ENCODE peak calls at places on chromosomes 11 and 22, in eight cellular contexts. C is testis, Y is GM23338, V is Karpas-422, I is MM.1S, L is left lung, Q is adipocyte, K is mesenchymal stem cell. O is an unnamed sample. For H3K4me1, the result is how much of the 10 kb centered on the place peaks cover.

GRCh38 chr11:76347391-76347790 is 33.5 kb downstream of the THAP12 start:
- DNase-seq in C (no peak), Y (no peak), V (no peak), I (no peak), L (no peak), Q (no peak), K (no peak), O (no peak)

GRCh38 chr22:46807458-46807857 is 45.0 kb downstream of the TBC1D22A start:
- DNase-seq in C (no peak), Y (no peak), V (no peak), I (no peak), L (no peak), Q (no peak), K (no peak), O (no peak)

GRCh38 chr11:10618490-10618889 is 50.0 kb upstream of the LYVE1 start:
- DNase-seq in C (no peak), Y (no peak), V (no peak), I (no peak), L (no peak), Q (no peak), K (no peak), O (no peak)

GRCh38 chr11:76624515-76625379 is 45.8 kb downstream of the LRRC32 start:
- DNase-seq in C (no peak), Y (no peak), V (no peak), I (no peak), L (no peak), Q (no peak), K (no peak), O (peak)

GRCh38 chr11:820655-821512 is 2.2 kb downstream of the PNPLA2 start:
- DNase-seq in C (no peak), Y (no peak), V (no peak), I (no peak), L (peak), Q (peak), K (peak), O (no peak)

GRCh38 chr11:12540913-12541587 is 133.2 kb upstream of the TEAD1 start:
- DNase-seq in C (peak), Y (peak), V (no peak), I (no peak), L (no peak), Q (peak), K (peak), O (no peak)

GRCh38 chr22:36612458-36612857 is 83.5 kb upstream of the EIF3D start:
- DNase-seq in C (no peak), Y (no peak), V (no peak), I (no peak), L (no peak), Q (no peak), K (no peak), O (no peak)

GRCh38 chr22:42431401-42432019 is 693 bp downstream of the NFAM1 start:
- DNase-seq in C (no peak), Y (no peak), V (no peak), I (no peak), L (no peak), Q (no peak), K (no peak), O (peak)

GRCh38 chr22:45878051-45878764 is 98.8 kb downstream of the WNT7B start:
- DNase-seq in C (peak), Y (no peak), V (no peak), I (no peak), L (peak), Q (no peak), K (no peak), O (peak)

GRCh38 chr22:28034760-28035401 is 115.8 kb upstream of the PITPNB start:
- DNase-seq in C (peak), Y (no peak), V (no peak), I (no peak), L (no peak), Q (peak), K (peak), O (peak)

GRCh38 chr11:27216268-27217149 is 146.5 kb downstream of the CCDC34 start:
- DNase-seq in C (peak), Y (no peak), V (no peak), I (no peak), L (no peak), Q (peak), K (peak), O (peak)

GRCh38 chr11:3109434-3109833 is 52.2 kb upstream of the CARS1 start:
- DNase-seq in C (no peak), Y (no peak), V (no peak), I (no peak), L (peak), Q (no peak), K (no peak), O (no peak)

GRCh38 chr11:59678118-59678812 is 9.4 kb upstream of the PATL1 start:
- DNase-seq in C (no peak), Y (no peak), V (no peak), I (no peak), L (no peak), Q (peak), K (no peak), O (no peak)

GRCh38 chr22:22554324-22555284 is 4.5 kb downstream of the PRAME start:
- DNase-seq in C (no peak), Y (no peak), V (no peak), I (no peak), L (no peak), Q (no peak), K (no peak), O (no peak)

GRCh38 chr11:69977951-69978350 is 100.2 kb upstream of the ANO1 start:
- DNase-seq in C (no peak), Y (no peak), V (no peak), I (no peak), L (no peak), Q (no peak), K (no peak), O (no peak)

GRCh38 chr11:13800901-13801300 is 132.4 kb downstream of the FAR1 start:
- DNase-seq in C (no peak), Y (no peak), V (no peak), I (no peak), L (no peak), Q (no peak), K (no peak), O (no peak)

GRCh38 chr22:39220897-39221850 is 23.6 kb downstream of the PDGFB start:
- DNase-seq in C (no peak), Y (no peak), V (no peak), I (peak), L (peak), Q (peak), K (no peak), O (no peak)

GRCh38 chr11:44832452-44832851 is 105.7 kb downstream of the TSPAN18 start:
- DNase-seq in C (no peak), Y (no peak), V (no peak), I (no peak), L (peak), Q (no peak), K (no peak), O (no peak)

GRCh38 chr11:119339581-119340334 is 925 bp downstream of the C1QTNF5 start:
- DNase-seq in C (peak), Y (peak), V (no peak), I (no peak), L (peak), Q (peak), K (peak), O (peak)

GRCh38 chr11:57316017-57316416 is 8.7 kb downstream of the TNKS1BP1 start:
- DNase-seq in C (no peak), Y (no peak), V (no peak), I (no peak), L (no peak), Q (no peak), K (no peak), O (no peak)

GRCh38 chr11:57320067-57320718 is 4.6 kb downstream of the TNKS1BP1 start:
- DNase-seq in C (no peak), Y (no peak), V (no peak), I (no peak), L (peak), Q (no peak), K (no peak), O (no peak)

GRCh38 chr11:57315491-57315890 is 9.3 kb downstream of the TNKS1BP1 start:
- DNase-seq in C (peak), Y (peak), V (no peak), I (no peak), L (no peak), Q (no peak), K (peak), O (no peak)

GRCh38 chr11:57320719-57321387 is 3.9 kb downstream of the TNKS1BP1 start:
- DNase-seq in C (no peak), Y (no peak), V (no peak), I (no peak), L (no peak), Q (no peak), K (no peak), O (no peak)

DNA sequence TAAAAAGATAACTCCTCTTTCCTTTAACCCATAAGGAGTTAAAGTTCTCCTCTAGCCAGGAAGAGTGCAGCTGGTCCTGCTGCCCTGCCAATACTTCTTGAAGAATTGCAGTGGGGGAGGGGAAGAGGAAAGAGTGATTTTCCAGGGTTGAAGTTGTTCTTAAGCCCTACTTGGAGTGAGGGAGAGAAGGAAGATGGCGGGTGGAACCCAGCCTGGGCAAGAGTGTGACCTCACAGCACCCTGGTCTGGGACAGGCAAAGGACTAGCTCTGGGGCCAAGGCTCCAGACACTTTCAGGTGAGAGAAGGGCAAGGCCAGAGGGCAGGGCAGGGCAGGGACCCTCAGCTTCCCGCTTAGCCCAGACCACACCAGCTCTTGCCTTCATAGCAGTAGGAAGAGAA is 6.6 kb downstream of the TNKS1BP1 start:
- DNase-seq in C (peak), Y (no peak), V (no peak), I (no peak), L (no peak), Q (peak), K (no peak), O (no peak)
- H3K4me1 ChIP-seq in C (half or more), Y (under half), V (under half), I (under half), L (under half), Q (half or more), K (under half), O (under half)

DNA sequence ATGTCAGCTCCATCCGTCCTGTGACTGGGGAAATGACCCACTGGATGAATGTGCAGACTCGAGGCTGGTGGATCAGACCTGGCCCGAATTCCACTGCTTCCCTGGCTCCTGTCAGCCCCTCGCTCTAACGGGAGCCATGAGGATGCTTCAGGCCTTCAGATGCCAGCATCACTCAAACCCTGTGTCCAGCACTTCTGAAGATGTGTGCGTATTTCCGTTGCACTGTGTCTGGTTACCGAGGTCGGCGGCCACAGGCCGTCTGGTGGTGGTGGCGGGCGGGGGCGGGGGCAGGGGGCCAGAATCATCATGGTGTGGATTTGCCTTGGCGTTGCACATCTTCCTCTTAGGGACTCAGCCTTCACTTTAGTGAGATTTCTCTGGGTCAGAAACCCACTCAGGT is 13.4 kb downstream of the CRELD2 start:
- DNase-seq in C (no peak), Y (no peak), V (no peak), I (no peak), L (no peak), Q (no peak), K (no peak), O (no peak)
- H3K4me1 ChIP-seq in C (under half), Y (under half), V (under half), I (under half), L (under half), Q (under half), K (under half), O (under half)

DNA sequence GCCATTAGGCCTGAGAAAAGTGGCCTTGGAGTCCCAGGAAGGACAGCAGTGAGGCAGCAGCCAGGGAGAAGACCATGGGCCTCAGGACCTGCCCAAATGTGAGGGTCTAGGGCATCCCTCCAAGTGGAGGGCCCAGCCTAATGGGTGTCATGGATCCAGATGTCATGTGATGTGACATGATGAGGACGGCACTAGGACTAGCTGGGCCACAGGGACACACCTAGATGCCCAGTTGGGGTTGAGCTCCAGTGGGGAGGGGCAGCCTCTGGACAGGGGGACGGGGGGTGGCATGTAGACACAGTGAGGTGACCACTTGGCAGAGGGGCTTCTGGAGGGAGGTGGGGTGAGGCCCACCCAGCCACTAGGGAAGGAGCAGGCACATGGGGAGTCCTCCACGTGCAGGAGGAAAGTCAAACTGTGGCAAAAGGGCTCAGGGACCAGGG is 5.4 kb downstream of the SCARF2 start:
- DNase-seq in C (no peak), Y (no peak), V (no peak), I (no peak), L (no peak), Q (no peak), K (no peak), O (no peak)
- H3K4me1 ChIP-seq in C (under half), Y (under half), V (under half), I (under half), L (under half), Q (under half), K (under half), O (under half)

DNA sequence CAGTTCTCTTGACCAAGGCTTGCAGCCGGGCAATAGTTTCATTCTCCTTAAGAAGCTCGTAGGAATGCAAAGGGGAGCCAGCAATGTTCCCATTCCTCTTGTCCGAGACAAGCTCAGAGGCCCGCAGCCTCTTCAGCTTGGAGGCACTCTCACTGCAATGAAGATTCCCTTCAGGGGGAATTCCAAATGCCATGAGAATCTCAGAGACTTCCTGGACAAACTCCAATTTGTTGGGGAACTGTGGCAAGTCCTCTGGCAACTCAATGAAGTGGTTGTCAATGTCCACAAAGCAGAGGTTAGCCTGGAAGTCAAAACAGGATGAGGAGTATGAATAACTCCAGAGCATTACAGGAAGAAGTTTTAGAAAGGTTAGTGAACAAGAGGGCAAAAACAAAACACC is 84.4 kb downstream of the DENND5A start:
- DNase-seq in C (no peak), Y (no peak), V (no peak), I (no peak), L (no peak), Q (peak), K (peak), O (no peak)
- H3K4me1 ChIP-seq in C (under half), Y (under half), V (under half), I (under half), L (under half), Q (under half), K (under half), O (under half)

DNA sequence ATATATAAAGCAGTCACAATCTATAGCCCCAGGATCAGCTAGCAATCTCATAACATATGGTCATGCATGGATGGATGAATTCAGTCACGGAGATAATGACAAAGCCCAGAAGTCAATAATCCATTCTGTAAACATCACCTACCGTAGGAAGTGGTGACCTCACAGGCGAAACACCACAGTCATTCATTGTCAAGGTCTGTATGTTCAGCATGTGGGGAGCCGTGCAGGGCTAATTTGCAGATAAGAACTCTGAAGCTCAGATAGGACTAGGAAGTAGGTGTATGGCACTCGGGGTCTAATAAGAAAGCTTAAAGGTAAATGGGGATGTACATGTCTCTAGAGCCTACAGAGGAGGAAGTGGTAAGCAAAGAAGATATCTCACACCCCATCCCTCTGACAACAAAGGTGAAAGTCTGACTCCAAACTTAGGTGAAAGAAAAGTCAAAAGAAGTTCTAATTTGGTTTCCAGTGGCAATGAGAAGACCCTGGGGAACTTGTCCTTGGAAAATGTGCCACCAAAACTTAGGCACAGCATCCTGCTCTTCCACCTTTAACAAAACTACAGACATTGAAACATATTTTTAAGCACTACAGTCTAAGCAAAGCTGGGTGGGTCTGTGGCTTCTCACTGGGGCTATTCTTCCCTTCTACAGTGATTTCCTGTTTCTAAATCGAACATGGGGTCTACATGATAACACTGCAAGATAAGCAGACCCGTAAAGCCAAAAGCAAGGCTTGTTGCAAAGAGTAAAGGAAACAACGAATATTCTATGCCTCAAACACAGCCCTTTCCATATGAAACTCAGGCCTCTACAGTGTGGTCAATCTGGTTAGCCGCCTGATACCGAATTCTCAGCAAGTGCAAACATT is 5.2 kb downstream of the CRTAM start:
- DNase-seq in C (no peak), Y (no peak), V (peak), I (no peak), L (no peak), Q (no peak), K (no peak), O (no peak)
- H3K4me1 ChIP-seq in C (under half), Y (under half), V (under half), I (under half), L (under half), Q (under half), K (under half), O (under half)

GRCh38 chr22:24954114-24954463 is 1.6 kb downstream of the KIAA1671 start:
- DNase-seq in C (no peak), Y (peak), V (no peak), I (no peak), L (no peak), Q (no peak), K (peak), O (no peak)

GRCh38 chr22:24952837-24953293 is 349 bp downstream of the KIAA1671 start:
- DNase-seq in C (peak), Y (peak), V (no peak), I (no peak), L (no peak), Q (peak), K (peak), O (peak)

GRCh38 chr22:24950272-24950902 is 2.1 kb upstream of the KIAA1671 start:
- DNase-seq in C (no peak), Y (peak), V (no peak), I (no peak), L (no peak), Q (no peak), K (no peak), O (no peak)

GRCh38 chr22:24953294-24954113 is 988 bp downstream of the KIAA1671 start:
- DNase-seq in C (peak), Y (peak), V (no peak), I (no peak), L (no peak), Q (no peak), K (peak), O (peak)

DNA sequence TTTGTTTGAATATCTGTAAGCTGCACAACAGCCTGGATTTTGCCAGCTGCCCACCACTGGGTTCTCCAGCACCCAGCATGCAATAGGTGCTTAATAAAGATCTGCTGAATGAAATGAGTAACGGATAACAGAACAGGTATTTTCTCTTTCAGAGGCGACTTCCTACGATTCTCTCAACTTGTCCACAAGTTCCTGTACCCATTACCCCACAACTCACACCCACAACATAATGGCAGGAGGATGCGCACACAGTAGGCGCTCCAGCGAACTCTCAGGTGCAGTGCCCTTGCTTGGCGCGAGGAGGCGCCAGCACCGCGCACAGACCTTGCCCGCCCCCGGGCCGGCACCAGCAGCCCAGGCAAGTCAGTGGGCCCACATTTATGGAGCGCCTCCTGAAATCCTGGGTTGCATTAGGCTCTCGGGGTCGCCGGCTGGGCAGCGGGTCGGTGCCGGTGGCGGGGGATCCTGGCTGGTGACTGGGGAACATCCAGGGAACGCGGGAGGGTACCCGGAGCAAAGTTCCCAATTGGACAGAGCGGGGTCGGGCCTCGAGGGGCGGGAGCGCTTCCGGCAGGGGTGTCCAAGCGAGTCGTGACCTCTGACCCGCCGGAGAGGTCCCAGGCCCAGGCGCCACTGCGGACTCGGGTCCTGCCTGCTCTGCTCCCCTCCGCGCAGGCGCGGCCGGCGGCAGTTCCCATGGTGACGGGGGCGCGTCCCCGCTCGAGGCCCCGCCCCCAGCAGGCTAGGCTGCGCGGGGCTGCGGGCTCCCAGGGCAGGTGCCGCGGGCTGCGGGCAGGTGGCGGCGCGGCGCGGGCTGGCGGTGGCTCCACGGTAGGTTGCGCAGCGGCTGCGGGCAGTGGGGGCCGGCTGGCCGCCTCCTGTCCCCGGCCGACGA is at the start of gene KIAA1671:
- DNase-seq in C (peak), Y (peak), V (no peak), I (peak), L (peak), Q (peak), K (peak), O (peak)
- H3K4me1 ChIP-seq in C (under half), Y (under half), V (under half), I (under half), L (under half), Q (under half), K (under half), O (under half)

O was measured in BE2C.